ENCODE peak calls at places on chromosomes 7 and 10, in eight cellular contexts. T is T follicular helper cell; Z is posterior vena cava; Q is mammary epithelial cell; L is mesothelial cell of epicardium; U is sciatic nerve; V is stimulated activated naive CD4-positive, alpha-beta T cell; P is activated effector memory CD4-positive, alpha-beta T cell treated with Interleukin-2 at 50 U/mL for 16 hours. A is an unnamed sample.
A peak's percentile ranks its signal among the peaks of the same experiment; 100 is the strongest.

GRCh38 chr10:124461642-124462347 is at the start of gene LHPP:
- DNase-seq in V (peak; percentile 86), Q (peak; percentile 83), Z (peak; percentile 96), U (peak; percentile 90), T (peak; percentile 76), L (peak; percentile 57), P (peak; percentile 85), A (peak; percentile 93)

GRCh38 chr7:25521236-25521635 is 292.9 kb upstream of the NPVF start:
- DNase-seq in P (no peak), Q (no peak), T (no peak), V (no peak), Z (no peak), U (no peak), L (no peak), A (no peak)

GRCh38 chr10:93554760-93555432 is 11.6 kb upstream of the FFAR4 start:
- DNase-seq in L (peak; percentile 62), Q (peak; percentile 55), T (no peak), Z (peak; percentile 93), P (no peak), V (no peak), U (peak; percentile 85), A (peak; percentile 86)

GRCh38 chr10:88932539-88933256 is 19.9 kb downstream of the ACTA2 start:
- DNase-seq in Q (peak; percentile 84), P (peak; percentile 7), L (peak; percentile 42), V (peak; percentile 1), T (peak; percentile 12), U (no peak), Z (no peak), A (no peak)

GRCh38 chr7:74542558-74543117 is 88.9 kb downstream of the GTF2IRD1 start:
- DNase-seq in U (no peak), V (no peak), L (no peak), Z (no peak), Q (peak; percentile 83), T (no peak), P (no peak), A (no peak)

GRCh38 chr7:155431231-155431630 is 26.7 kb upstream of the EN2 start:
- DNase-seq in U (no peak), Z (peak; percentile 31), Q (no peak), P (no peak), T (no peak), L (no peak), V (no peak), A (no peak)

GRCh38 chr7:22896917-22897316 is 74.3 kb upstream of the TOMM7 start:
- DNase-seq in T (no peak), L (no peak), P (no peak), Z (no peak), V (no peak), U (no peak), Q (no peak), A (no peak)

GRCh38 chr7:123285076-123285700 is 85.4 kb upstream of the SLC13A1 start:
- DNase-seq in U (no peak), P (no peak), V (no peak), Q (no peak), T (no peak), Z (no peak), L (no peak), A (no peak)

GRCh38 chr7:16891874-16892620 is 10.3 kb upstream of the AGR3 start:
- DNase-seq in P (no peak), Q (no peak), L (no peak), U (no peak), Z (no peak), T (no peak), V (no peak), A (no peak)